ENCODE peak calls at places on chromosomes 4 and X, in five cellular contexts. D, H, G, C and Y are unnamed samples.

GRCh38 chr4:92101609-92102231 is 202.0 kb upstream of the GRID2 start:
- DNase-seq in G (no peak), D (peak), C (no peak), H (no peak), Y (no peak)

GRCh38 chr4:36224969-36225903 is 19.1 kb downstream of the ARAP2 start:
- DNase-seq in H (no peak), G (no peak), C (no peak), D (no peak), Y (no peak)

GRCh38 chr4:85708468-85708867 is 233.5 kb downstream of the ARHGAP24 start:
- DNase-seq in C (no peak), G (no peak), H (peak), D (no peak), Y (no peak)

GRCh38 chr4:6257243-6258025 is 12.2 kb upstream of the WFS1 start:
- DNase-seq in C (no peak), H (peak), G (no peak), D (peak), Y (no peak)

GRCh38 chr4:337143-337931 is at the start of gene ZNF141:
- DNase-seq in G (peak), H (peak), D (peak), C (peak), Y (peak)

GRCh38 chr4:45160932-45161331 is 434.6 kb upstream of the GNPDA2 start:
- DNase-seq in H (no peak), D (no peak), G (no peak), C (no peak), Y (no peak)

GRCh38 chr4:6403400-6403685 is 69.1 kb downstream of the PPP2R2C start:
- DNase-seq in C (no peak), D (no peak), H (no peak), G (no peak), Y (no peak)

GRCh38 chr4:3255611-3256186 is 6.7 kb downstream of the MSANTD1 start:
- DNase-seq in D (no peak), G (no peak), H (no peak), C (no peak), Y (peak)

GRCh38 chrX:96435636-96436035 is 249.0 kb upstream of the DIAPH2 start:
- DNase-seq in H (no peak), G (no peak), D (no peak), C (no peak), Y (no peak)

GRCh38 chr4:22969314-22969896 is 276.7 kb downstream of the GBA3 start:
- DNase-seq in G (no peak), H (peak), C (no peak), D (peak), Y (no peak)

GRCh38 chr4:5387457-5387856 is 320.9 kb downstream of the EVC2 start:
- DNase-seq in H (no peak), D (no peak), C (no peak), G (no peak), Y (no peak)

GRCh38 chr4:8427761-8428287 is 12.7 kb downstream of the ACOX3 start:
- DNase-seq in C (no peak), H (peak), D (peak), G (no peak), Y (no peak)

GRCh38 chr4:58734030-58734673 is 1624.0 kb upstream of the IGFBP7 start:
- DNase-seq in D (no peak), H (no peak), C (no peak), G (no peak), Y (no peak)

GRCh38 chrX:63350551-63350950 is 581 bp downstream of the SPIN4 start:
- DNase-seq in D (peak), H (peak), G (peak), C (no peak), Y (peak)

GRCh38 chr4:123856689-123857545 is 460.3 kb downstream of the SPRY1 start:
- DNase-seq in H (peak), D (peak), C (no peak), G (no peak), Y (no peak)

GRCh38 chr4:139641218-139641617 is 24.4 kb upstream of the MGST2 start:
- DNase-seq in C (no peak), D (peak), H (no peak), G (no peak), Y (no peak)

GRCh38 chr4:159041058-159042034 is 61.5 kb upstream of the RAPGEF2 start:
- DNase-seq in C (no peak), H (no peak), G (no peak), D (no peak), Y (no peak)

GRCh38 chr4:126358041-126358440 is 1043.3 kb downstream of the FAT4 start:
- DNase-seq in C (no peak), D (no peak), G (no peak), H (no peak), Y (no peak)

GRCh38 chr4:174282836-174283506 is 496 bp downstream of the FBXO8 start:
- DNase-seq in G (peak), C (peak), H (peak), D (peak), Y (peak)

GRCh38 chrX:97367149-97367548 is 483.4 kb downstream of the RPA4 start:
- DNase-seq in H (no peak), G (no peak), D (peak), C (no peak), Y (no peak)

GRCh38 chrX:38304010-38304409 is 23.3 kb downstream of the RPGR start:
- DNase-seq in D (peak), H (peak), G (no peak), C (no peak), Y (no peak)

GRCh38 chr4:115969756-115970155 is 856.3 kb upstream of the NDST4 start:
- DNase-seq in G (no peak), C (no peak), D (peak), H (peak), Y (no peak)

GRCh38 chr4:151460434-151460833 is 51.5 kb downstream of the FHIP1A start:
- DNase-seq in C (no peak), G (no peak), H (no peak), D (no peak), Y (no peak)

GRCh38 chr4:40292313-40292759 is 42.8 kb upstream of the CHRNA9 start:
- DNase-seq in H (no peak), D (peak), G (no peak), C (no peak), Y (no peak)

GRCh38 chr4:130648570-130648969 is 1552.6 kb downstream of the C4orf33 start:
- DNase-seq in D (no peak), H (no peak), C (no peak), G (no peak), Y (no peak)

GRCh38 chr4:5715357-5715756 is 4.4 kb downstream of the EVC start:
- DNase-seq in D (no peak), H (no peak), G (no peak), C (no peak), Y (no peak)

GRCh38 chr4:2893772-2894171 is 50.1 kb downstream of the ADD1 start:
- DNase-seq in H (no peak), G (no peak), D (no peak), C (no peak), Y (no peak)

GRCh38 chr4:124803641-124804040 is 91.1 kb upstream of the ANKRD50 start:
- DNase-seq in D (peak), C (no peak), G (no peak), H (no peak), Y (no peak)

GRCh38 chrX:69031181-69031580 is 134.1 kb downstream of the PJA1 start:
- DNase-seq in H (peak), C (no peak), D (no peak), G (no peak), Y (no peak)

GRCh38 chrX:71664889-71665491 is 2.4 kb upstream of the LOC101059915 start:
- DNase-seq in H (no peak), D (no peak), G (no peak), C (no peak), Y (no peak)

GRCh38 chr4:99723555-99724450 is 66.2 kb upstream of the C4orf54 start:
- DNase-seq in D (peak), C (no peak), H (no peak), G (peak), Y (no peak)

GRCh38 chr4:164012396-164013027 is 518.0 kb downstream of the TMA16 start:
- DNase-seq in G (peak), C (no peak), H (peak), D (peak), Y (no peak)

GRCh38 chrX:138756234-138756633 is 44.7 kb upstream of the FGF13 start:
- DNase-seq in C (no peak), H (peak), G (no peak), D (peak), Y (no peak)

GRCh38 chr4:40321671-40322131 is 13.4 kb upstream of the CHRNA9 start:
- DNase-seq in H (no peak), C (no peak), D (peak), G (peak), Y (no peak)

GRCh38 chr4:183765121-183765990 is 106.3 kb downstream of the TRAPPC11 start:
- DNase-seq in C (no peak), D (peak), G (no peak), H (peak), Y (peak)